ENCODE peak calls at places on chromosomes 7 and 10, in four cellular contexts. One of them, this sample, is unnamed.

GRCh38 chr10:24556746-24557742 is 166.6 kb downstream of the ARHGAP21 start:
- DNase-seq in uterus: no peak
- DNase-seq in adrenal gland: peak; percentile 61
- DNase-seq in HCT116: peak; percentile 66
- DNase-seq in this sample: no peak

GRCh38 chr7:20594023-20594422 is 21.4 kb upstream of the ABCB5 start:
- DNase-seq in uterus: no peak
- DNase-seq in adrenal gland: peak; percentile 56
- DNase-seq in HCT116: no peak
- DNase-seq in this sample: no peak

GRCh38 chr10:24531439-24531838 is 192.2 kb downstream of the ARHGAP21 start:
- DNase-seq in uterus: no peak
- DNase-seq in adrenal gland: no peak
- DNase-seq in HCT116: no peak
- DNase-seq in this sample: no peak

GRCh38 chr10:126931548-126931947 is 26.3 kb downstream of the DOCK1 start:
- DNase-seq in uterus: no peak
- DNase-seq in adrenal gland: no peak
- DNase-seq in HCT116: no peak
- DNase-seq in this sample: no peak

GRCh38 chr7:95240910-95241309 is 83.4 kb downstream of the PON1 start:
- DNase-seq in uterus: no peak
- DNase-seq in adrenal gland: no peak
- DNase-seq in HCT116: no peak
- DNase-seq in this sample: no peak

GRCh38 chr7:44477063-44477830 is 13.2 kb downstream of the NUDCD3 start:
- DNase-seq in uterus: no peak
- DNase-seq in adrenal gland: peak; percentile 87
- DNase-seq in HCT116: peak; percentile 40
- DNase-seq in this sample: no peak

GRCh38 chr7:152858761-152859160 is 99.2 kb downstream of the ACTR3B start:
- DNase-seq in uterus: no peak
- DNase-seq in adrenal gland: no peak
- DNase-seq in HCT116: no peak
- DNase-seq in this sample: no peak

GRCh38 chr10:86035791-86036543 is 330.6 kb downstream of the GRID1 start:
- DNase-seq in uterus: no peak
- DNase-seq in adrenal gland: no peak
- DNase-seq in HCT116: no peak
- DNase-seq in this sample: peak; percentile 38

GRCh38 chr7:139700505-139701235 is 77.1 kb downstream of the HIPK2 start:
- DNase-seq in uterus: no peak
- DNase-seq in adrenal gland: peak; percentile 40
- DNase-seq in HCT116: no peak
- DNase-seq in this sample: no peak

GRCh38 chr10:58475322-58476277 is 37.1 kb upstream of the BICC1 start:
- DNase-seq in uterus: no peak
- DNase-seq in adrenal gland: no peak
- DNase-seq in HCT116: no peak
- DNase-seq in this sample: no peak

GRCh38 chr10:58479016-58479415 is 33.7 kb upstream of the BICC1 start:
- DNase-seq in uterus: no peak
- DNase-seq in adrenal gland: no peak
- DNase-seq in HCT116: no peak
- DNase-seq in this sample: no peak

GRCh38 chr10:58477122-58477521 is 35.5 kb upstream of the BICC1 start:
- DNase-seq in uterus: no peak
- DNase-seq in adrenal gland: no peak
- DNase-seq in HCT116: no peak
- DNase-seq in this sample: peak; percentile 63

GRCh38 chr10:58480321-58480720 is 32.4 kb upstream of the BICC1 start:
- DNase-seq in uterus: no peak
- DNase-seq in adrenal gland: no peak
- DNase-seq in HCT116: no peak
- DNase-seq in this sample: no peak

GRCh38 chr10:58477902-58478301 is 34.8 kb upstream of the BICC1 start:
- DNase-seq in uterus: no peak
- DNase-seq in adrenal gland: no peak
- DNase-seq in HCT116: no peak
- DNase-seq in this sample: no peak
- H3K4me3 ChIP-seq in uterus: no peak overlapping the region
- H3K4me3 ChIP-seq in adrenal gland: no peak overlapping the region
- H3K4me3 ChIP-seq in HCT116: no peak overlapping the region
- H3K4me3 ChIP-seq in this sample: no peak overlapping the region

DNA sequence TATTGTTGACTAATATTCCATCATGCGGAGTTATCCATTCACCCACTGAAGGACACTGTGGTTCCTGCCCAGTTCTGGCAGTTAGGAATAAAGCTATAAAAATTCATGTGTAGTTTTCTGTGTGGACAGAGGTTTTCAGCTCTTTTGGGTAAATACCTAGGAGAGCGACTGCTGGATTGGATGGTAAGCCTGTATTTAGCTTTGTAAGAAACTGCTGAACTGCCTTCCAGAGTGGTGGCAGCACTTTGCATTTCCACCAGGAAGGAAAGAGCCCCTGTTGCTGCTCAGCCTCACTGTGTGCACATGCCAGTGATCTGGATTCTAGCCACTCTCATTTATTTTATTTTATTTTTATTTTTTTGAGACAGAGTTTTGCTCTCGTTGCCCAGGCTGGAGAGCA is 14.2 kb downstream of the ZNF775 start:
- DNase-seq in uterus: no peak
- DNase-seq in adrenal gland: no peak
- DNase-seq in HCT116: no peak
- DNase-seq in this sample: no peak
- TF ChIP-seq POLR2A in uterus: no peak
- TF ChIP-seq POLR2A in adrenal gland: no peak
- TF ChIP-seq POLR2A in HCT116: no peak
- TF ChIP-seq POLR2A in this sample: no peak

DNA sequence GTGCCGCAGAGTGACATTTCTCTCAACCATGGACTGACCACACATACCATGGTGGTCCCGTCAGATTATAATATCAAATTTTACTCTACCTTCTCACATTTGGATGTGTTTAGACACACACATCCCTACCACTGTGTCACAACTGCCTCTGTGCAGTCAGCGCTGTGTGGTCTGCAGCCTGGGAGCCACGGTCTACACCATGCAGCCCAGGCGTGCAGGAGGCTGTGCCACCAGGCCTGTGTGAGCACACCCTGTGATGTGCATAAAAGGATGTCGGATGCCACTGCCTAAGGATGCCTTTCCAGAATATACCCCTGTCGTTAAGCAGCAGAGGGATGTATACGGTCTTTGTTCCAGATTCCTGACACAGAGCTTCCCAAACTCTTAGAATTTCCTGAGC is 150.4 kb downstream of the TCERG1L start:
- DNase-seq in uterus: no peak
- DNase-seq in adrenal gland: no peak
- DNase-seq in HCT116: no peak
- DNase-seq in this sample: no peak
- H3K9me3 ChIP-seq in uterus: no peaks in the 10 kb centered on the region
- H3K9me3 ChIP-seq in adrenal gland: no peaks in the 10 kb centered on the region
- H3K9me3 ChIP-seq in HCT116: no peaks in the 10 kb centered on the region
- H3K9me3 ChIP-seq in this sample: no peaks in the 10 kb centered on the region

GRCh38 chr10:92961638-92962037 is 99.0 kb upstream of the CYP26C1 start:
- DNase-seq in uterus: no peak
- DNase-seq in adrenal gland: no peak
- DNase-seq in HCT116: no peak
- DNase-seq in this sample: no peak

GRCh38 chr10:92970301-92971070 is 90.1 kb upstream of the CYP26C1 start:
- DNase-seq in uterus: no peak
- DNase-seq in adrenal gland: no peak
- DNase-seq in HCT116: no peak
- DNase-seq in this sample: no peak

GRCh38 chr10:92969151-92969550 is 91.4 kb upstream of the CYP26C1 start:
- DNase-seq in uterus: no peak
- DNase-seq in adrenal gland: no peak
- DNase-seq in HCT116: no peak
- DNase-seq in this sample: no peak

GRCh38 chr10:92965314-92965713 is 95.3 kb upstream of the CYP26C1 start:
- DNase-seq in uterus: no peak
- DNase-seq in adrenal gland: no peak
- DNase-seq in HCT116: peak; percentile 34
- DNase-seq in this sample: no peak
- H3K4me3 ChIP-seq in uterus: no peak overlapping the region
- H3K4me3 ChIP-seq in adrenal gland: no peak overlapping the region
- H3K4me3 ChIP-seq in HCT116: no peak overlapping the region
- H3K4me3 ChIP-seq in this sample: no peak overlapping the region

GRCh38 chr10:102399217-102400021 is 3.9 kb downstream of the NFKB2 start:
- DNase-seq in uterus: peak; percentile 86
- DNase-seq in adrenal gland: peak; percentile 95
- DNase-seq in HCT116: peak; percentile 80
- DNase-seq in this sample: peak; percentile 90
- TF ChIP-seq POLR2A in uterus: peak; percentile 41
- TF ChIP-seq POLR2A in adrenal gland: peak; percentile 55
- TF ChIP-seq POLR2A in HCT116: peak; percentile 67
- TF ChIP-seq POLR2A in this sample: peak; percentile 46

GRCh38 chr7:97019710-97020109 is 4.9 kb downstream of the DLX5 start:
- DNase-seq in uterus: no peak
- DNase-seq in adrenal gland: no peak
- DNase-seq in HCT116: no peak
- DNase-seq in this sample: no peak
- H3K9me3 ChIP-seq in uterus: no peaks in the 10 kb centered on the region
- H3K9me3 ChIP-seq in adrenal gland: no peaks in the 10 kb centered on the region
- H3K9me3 ChIP-seq in HCT116: no peaks in the 10 kb centered on the region
- H3K9me3 ChIP-seq in this sample: no peaks in the 10 kb centered on the region

DNA sequence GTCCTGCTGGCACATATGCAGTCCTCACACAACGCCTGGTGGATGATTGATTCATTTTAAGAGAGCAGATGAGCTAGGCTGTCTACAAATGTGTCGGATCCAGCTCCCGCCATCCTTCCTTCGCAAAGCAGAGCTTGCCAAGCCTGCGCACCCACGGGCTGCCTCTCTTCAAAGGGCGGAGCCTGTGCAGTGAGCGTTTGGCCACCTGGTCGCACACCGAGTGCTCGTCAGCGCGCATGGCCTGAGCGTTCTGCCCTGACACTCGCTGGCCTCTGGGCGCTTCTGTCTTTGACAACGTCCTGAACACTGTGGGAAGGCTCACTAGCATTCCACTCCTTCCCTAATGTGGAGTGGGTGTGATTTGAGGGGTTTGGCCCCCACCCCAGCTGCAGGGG is 47.1 kb upstream of the TMEM72 start:
- DNase-seq in uterus: no peak
- DNase-seq in adrenal gland: no peak
- DNase-seq in HCT116: no peak
- DNase-seq in this sample: no peak
- H3K4me3 ChIP-seq in uterus: peak overlapping the region; percentile 25
- H3K4me3 ChIP-seq in adrenal gland: no peak overlapping the region
- H3K4me3 ChIP-seq in HCT116: peak overlapping the region; percentile 51
- H3K4me3 ChIP-seq in this sample: peak overlapping the region; percentile 53

DNA sequence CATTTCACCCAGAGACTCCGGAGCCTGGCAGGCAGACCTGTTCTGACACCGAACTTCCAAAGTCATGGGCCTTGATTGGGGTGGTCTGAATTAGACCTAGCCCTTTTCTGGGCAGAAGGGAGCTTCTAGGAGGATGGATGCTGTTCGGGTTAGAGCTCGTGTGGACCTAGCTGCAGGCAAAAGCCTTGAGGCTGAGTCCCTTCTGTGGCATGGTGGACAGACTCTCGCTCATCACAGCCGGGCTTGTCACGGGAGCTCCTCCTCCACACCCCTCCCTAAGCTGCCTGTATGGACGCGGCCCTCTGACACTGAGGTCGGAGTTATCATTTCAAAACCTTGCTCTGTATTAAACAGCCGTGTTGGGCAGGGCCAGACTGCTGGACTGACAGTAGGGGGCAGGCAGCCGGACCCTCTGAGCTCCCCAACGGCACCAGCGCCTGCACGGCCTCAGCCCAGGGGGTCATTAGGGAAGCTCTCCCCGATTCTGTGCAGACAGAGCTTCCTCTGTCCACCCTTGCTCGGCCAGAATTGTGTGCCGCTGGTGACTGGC is 2.2 kb downstream of the IRF5 start:
- DNase-seq in uterus: no peak
- DNase-seq in adrenal gland: peak; percentile 49
- DNase-seq in HCT116: no peak
- DNase-seq in this sample: no peak
- TF ChIP-seq POLR2A in uterus: no peak
- TF ChIP-seq POLR2A in adrenal gland: no peak
- TF ChIP-seq POLR2A in HCT116: no peak
- TF ChIP-seq POLR2A in this sample: no peak

GRCh38 chr10:37896436-37896835 is 39.0 kb upstream of the ZNF248 start:
- DNase-seq in uterus: no peak
- DNase-seq in adrenal gland: no peak
- DNase-seq in HCT116: no peak
- DNase-seq in this sample: no peak

GRCh38 chr10:37895674-37896073 is 38.3 kb upstream of the ZNF248 start:
- DNase-seq in uterus: no peak
- DNase-seq in adrenal gland: no peak
- DNase-seq in HCT116: no peak
- DNase-seq in this sample: no peak
- H3K9me3 ChIP-seq in uterus: no peaks in the 10 kb centered on the region
- H3K9me3 ChIP-seq in adrenal gland: peaks cover 16% of the 10 kb centered on the region
- H3K9me3 ChIP-seq in HCT116: peaks cover 22% of the 10 kb centered on the region
- H3K9me3 ChIP-seq in this sample: peaks cover 53% of the 10 kb centered on the region

GRCh38 chr7:129616530-129616929 is 5.0 kb downstream of the NRF1 start:
- DNase-seq in uterus: no peak
- DNase-seq in adrenal gland: no peak
- DNase-seq in HCT116: no peak
- DNase-seq in this sample: no peak
- H3K4me3 ChIP-seq in uterus: no peak overlapping the region
- H3K4me3 ChIP-seq in adrenal gland: no peak overlapping the region
- H3K4me3 ChIP-seq in HCT116: no peak overlapping the region
- H3K4me3 ChIP-seq in this sample: no peak overlapping the region